ENCODE peak calls at places on chromosome 20, in five cellular contexts. D is heart left ventricle, A is kidney, R is neural crest cell, W is cardiac muscle cell. U is an unnamed sample.

GRCh38 chr20:56187791-56188190 is 60.7 kb upstream of the MC3R start:
- DNase-seq in A (no peak), R (no peak), D (no peak), W (no peak), U (no peak)

GRCh38 chr20:44409132-44409600 is 53.7 kb downstream of the HNF4A start:
- DNase-seq in A (no peak), D (no peak), R (no peak), W (peak), U (no peak)

GRCh38 chr20:4087923-4088322 is 72.6 kb upstream of the RNF24 start:
- DNase-seq in R (no peak), W (no peak), D (no peak), A (no peak), U (no peak)

GRCh38 chr20:50003253-50003656 is 20.5 kb downstream of the SNAI1 start:
- DNase-seq in R (no peak), D (no peak), A (no peak), W (peak), U (no peak)

GRCh38 chr20:15005300-15005986 is 668.0 kb upstream of the FLRT3 start:
- DNase-seq in D (no peak), W (peak), A (no peak), R (no peak), U (no peak)

GRCh38 chr20:10060223-10060622 is 25.4 kb downstream of the ANKEF1 start:
- DNase-seq in D (no peak), R (no peak), A (no peak), W (no peak), U (no peak)

GRCh38 chr20:50689864-50690263 is 1.5 kb downstream of the RIPOR3 start:
- DNase-seq in W (peak), D (no peak), A (no peak), R (no peak), U (no peak)

GRCh38 chr20:62786100-62786499 is 10.2 kb upstream of the MRGBP start:
- DNase-seq in A (no peak), D (no peak), W (no peak), R (no peak), U (no peak)

GRCh38 chr20:62684986-62685385 is 23.6 kb upstream of the NTSR1 start:
- DNase-seq in A (no peak), R (no peak), W (no peak), D (no peak), U (no peak)

GRCh38 chr20:58222446-58222845 is 6.0 kb downstream of the ANKRD60 start:
- DNase-seq in W (no peak), D (no peak), R (no peak), A (no peak), U (no peak)

GRCh38 chr20:20839771-20840170 is 127.3 kb upstream of the RALGAPA2 start:
- DNase-seq in R (no peak), D (no peak), W (no peak), A (no peak), U (no peak)

GRCh38 chr20:25584905-25585704 is at the start of gene NINL:
- DNase-seq in D (peak), A (peak), W (peak), R (peak), U (peak)
- TF ChIP-seq CTCF in D (no peak), A (no peak), W (no peak), R (no peak), U (no peak)

DNA sequence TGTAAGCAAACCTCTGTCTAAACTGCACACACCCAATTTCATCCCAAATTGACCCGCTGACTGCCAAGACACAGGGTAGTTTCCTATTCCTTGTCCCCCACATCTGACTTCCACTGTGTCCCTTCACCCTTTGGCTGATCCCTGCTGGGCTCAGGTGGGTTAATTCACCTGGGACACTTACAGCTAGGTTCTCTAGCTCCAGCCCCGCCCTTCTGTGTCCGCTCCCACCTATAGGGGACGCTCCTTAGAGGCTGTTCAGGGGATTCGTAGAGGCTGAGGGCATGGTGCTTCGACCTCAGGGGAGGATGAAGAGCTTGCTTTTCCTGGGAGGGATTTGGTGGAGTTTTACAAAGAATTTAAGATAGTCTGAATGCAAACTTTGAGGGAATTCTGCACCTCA is 4.0 kb upstream of the CD93 start:
- DNase-seq in W (no peak), A (peak), R (no peak), D (no peak), U (peak)
- TF ChIP-seq CTCF in W (no peak), A (no peak), R (no peak), D (no peak), U (no peak)

DNA sequence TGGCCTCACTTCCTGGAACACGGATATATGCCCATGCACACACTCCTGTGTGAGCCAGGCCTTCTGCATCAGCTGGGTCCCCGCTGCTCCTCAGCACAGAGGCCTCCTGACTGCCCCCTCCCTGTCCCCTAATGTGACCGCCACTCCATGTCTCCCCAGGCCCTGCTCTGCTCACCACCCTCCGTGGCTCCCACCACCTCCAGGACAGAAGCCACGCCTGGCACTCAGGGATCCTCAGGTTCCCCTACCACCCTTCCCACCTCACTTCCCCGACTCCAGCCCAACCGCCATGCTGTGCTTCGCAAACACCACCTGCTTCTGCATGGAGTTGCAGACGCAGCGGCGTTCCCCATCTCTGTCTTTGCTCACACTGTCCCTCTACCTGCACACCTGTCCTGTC is 4.3 kb upstream of the SRC start:
- DNase-seq in R (no peak), D (no peak), A (peak), W (no peak), U (no peak)
- TF ChIP-seq CTCF in R (no peak), D (no peak), A (no peak), W (no peak), U (no peak)

GRCh38 chr20:48460681-48461080 is 367.1 kb downstream of the PREX1 start:
- DNase-seq in D (no peak), R (no peak), A (no peak), W (no peak), U (no peak)

GRCh38 chr20:48465271-48465670 is 362.5 kb downstream of the PREX1 start:
- DNase-seq in R (no peak), D (no peak), A (no peak), W (no peak), U (no peak)

GRCh38 chr20:48461351-48461750 is 366.4 kb downstream of the PREX1 start:
- DNase-seq in W (no peak), R (no peak), A (no peak), D (no peak), U (no peak)

GRCh38 chr20:48463916-48464315 is 363.9 kb downstream of the PREX1 start:
- DNase-seq in R (no peak), D (no peak), W (peak), A (no peak), U (no peak)

DNA sequence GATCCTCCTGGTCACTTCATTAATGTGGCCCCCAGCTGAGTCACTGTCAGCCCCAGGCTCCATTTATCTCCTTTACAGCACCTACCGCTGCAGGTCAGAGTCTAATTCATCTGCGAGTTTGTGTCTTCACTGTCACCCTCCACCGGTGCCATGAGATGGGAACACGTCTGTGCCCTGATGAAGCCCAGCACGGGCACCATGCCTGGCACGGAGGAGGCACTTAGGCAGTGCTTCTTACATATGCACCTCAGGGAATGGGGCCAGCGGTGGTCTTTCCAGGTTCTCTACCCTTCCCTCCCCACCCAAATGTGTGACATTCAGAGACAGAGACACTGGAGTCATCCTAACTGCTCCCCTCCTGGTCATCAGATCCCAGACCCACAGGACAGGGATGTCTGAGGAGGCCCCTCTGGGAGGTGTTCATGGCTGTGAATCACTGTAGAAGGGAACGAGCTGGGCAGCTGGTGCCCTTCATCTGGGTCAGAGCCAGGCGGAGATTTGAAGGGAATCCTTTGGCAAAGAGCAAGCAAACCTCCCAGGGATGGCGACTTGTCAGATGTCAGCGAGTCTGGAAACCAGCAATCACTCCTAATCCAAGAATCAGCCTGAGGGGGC is 364.6 kb downstream of the PREX1 start:
- DNase-seq in W (no peak), D (no peak), R (no peak), A (no peak), U (no peak)
- TF ChIP-seq CTCF in W (no peak), D (no peak), R (no peak), A (no peak), U (no peak)

GRCh38 chr20:52905235-52905634 is 66.9 kb upstream of the TSHZ2 start:
- DNase-seq in D (no peak), R (no peak), A (no peak), W (no peak), U (no peak)
- TF ChIP-seq CTCF in D (no peak), R (no peak), A (no peak), W (no peak), U (no peak)

GRCh38 chr20:6680441-6680840 is 87.0 kb upstream of the BMP2 start:
- DNase-seq in W (no peak), D (no peak), R (no peak), A (no peak), U (no peak)

GRCh38 chr20:6686171-6686570 is 81.3 kb upstream of the BMP2 start:
- DNase-seq in R (no peak), W (no peak), D (no peak), A (no peak), U (no peak)

GRCh38 chr20:6685181-6685582 is 82.3 kb upstream of the BMP2 start:
- DNase-seq in W (no peak), R (no peak), D (no peak), A (no peak), U (no peak)

GRCh38 chr20:6680854-6681253 is 86.6 kb upstream of the BMP2 start:
- DNase-seq in R (no peak), A (no peak), D (no peak), W (no peak), U (no peak)

DNA sequence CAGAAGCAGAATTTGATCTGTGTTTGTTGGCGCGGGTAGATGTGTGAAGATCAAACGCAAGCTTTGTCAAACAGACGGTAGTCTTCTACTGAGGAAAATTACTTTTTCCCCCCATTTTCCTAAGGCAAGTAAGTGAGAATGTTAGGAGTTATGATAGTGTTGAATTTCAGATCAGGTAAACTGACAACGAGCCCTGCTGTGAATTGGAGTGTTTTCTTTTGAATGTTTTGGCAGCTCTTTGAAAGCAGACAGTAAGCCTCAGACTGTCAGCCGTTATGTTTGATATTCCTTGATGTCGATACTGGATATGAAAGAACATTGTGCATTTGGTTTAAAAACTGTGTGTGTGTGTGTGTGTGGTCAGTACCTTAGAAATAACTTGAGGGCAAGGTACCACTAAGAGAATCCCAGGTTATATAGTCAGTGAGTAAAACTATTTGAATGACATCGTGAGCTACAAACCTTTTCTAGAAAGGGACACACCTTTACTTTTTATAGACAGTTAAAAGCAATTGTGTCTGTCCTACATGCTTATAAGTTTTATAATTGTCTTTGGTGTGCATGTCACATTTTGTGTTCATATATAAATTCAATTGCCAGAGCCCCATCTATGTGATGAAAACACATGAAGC is 84.0 kb upstream of the BMP2 start:
- DNase-seq in A (no peak), R (no peak), W (no peak), D (no peak), U (no peak)
- TF ChIP-seq CTCF in A (no peak), R (no peak), W (no peak), D (no peak), U (no peak)

DNA sequence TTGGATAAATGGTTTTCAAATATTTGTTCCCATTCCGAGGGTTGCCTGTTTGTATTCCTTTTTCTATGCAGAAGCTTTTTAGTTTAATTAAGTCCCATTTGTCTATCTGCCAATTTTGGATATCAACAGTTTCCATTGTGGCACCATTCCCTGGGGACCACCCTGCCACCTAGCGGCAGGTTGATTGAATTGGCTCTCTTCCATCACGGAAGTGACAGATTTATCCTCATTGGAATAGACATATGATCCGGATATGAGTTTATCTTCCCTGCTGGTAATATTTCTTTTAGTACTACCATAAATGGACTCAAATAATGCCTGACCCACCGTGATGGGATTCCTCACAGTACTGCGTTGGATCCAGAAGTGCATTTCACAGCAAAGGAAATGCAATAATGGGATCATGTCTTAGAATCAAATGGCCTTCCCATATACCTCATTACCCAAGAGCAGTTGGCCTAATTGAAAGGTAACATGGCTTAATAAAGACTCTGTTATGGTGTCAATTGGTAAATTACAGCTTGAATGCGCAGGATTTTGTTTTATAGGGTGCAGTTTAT is 327.0 kb downstream of the BMP2 start:
- DNase-seq in D (no peak), W (peak), A (no peak), R (peak), U (no peak)
- TF ChIP-seq CTCF in D (no peak), W (peak), A (peak), R (peak), U (peak)

U was measured in osteocyte.